ENCODE peak calls at places on chromosomes 5 and 9, in four cellular contexts. One of them, this sample, is unnamed.

GRCh38 chr9:21831841-21832509 is 29.5 kb downstream of the MTAP start:
- DNase-seq in ACHN: no peak
- DNase-seq in fibroblast of mammary gland: peak
- DNase-seq in posterior cingulate gyrus: no peak
- DNase-seq in this sample: no peak

GRCh38 chr9:114272739-114273431 is 50.0 kb upstream of the ORM1 start:
- DNase-seq in ACHN: no peak
- DNase-seq in fibroblast of mammary gland: no peak
- DNase-seq in posterior cingulate gyrus: no peak
- DNase-seq in this sample: no peak

GRCh38 chr5:153018121-153018520 is 472.3 kb upstream of the GRIA1 start:
- DNase-seq in ACHN: no peak
- DNase-seq in fibroblast of mammary gland: no peak
- DNase-seq in posterior cingulate gyrus: no peak
- DNase-seq in this sample: no peak

GRCh38 chr9:94973491-94973941 is 247.0 kb downstream of the AOPEP start:
- DNase-seq in ACHN: no peak
- DNase-seq in fibroblast of mammary gland: peak
- DNase-seq in posterior cingulate gyrus: no peak
- DNase-seq in this sample: no peak

GRCh38 chr5:116130471-116130870 is 45.6 kb downstream of the COMMD10 start:
- DNase-seq in ACHN: peak
- DNase-seq in fibroblast of mammary gland: peak
- DNase-seq in posterior cingulate gyrus: no peak
- DNase-seq in this sample: no peak

GRCh38 chr5:111735829-111736228 is 21.2 kb downstream of the NREP start:
- DNase-seq in ACHN: peak
- DNase-seq in fibroblast of mammary gland: peak
- DNase-seq in posterior cingulate gyrus: no peak
- DNase-seq in this sample: no peak

GRCh38 chr5:170597876-170598275 is 94.1 kb downstream of the KCNIP1 start:
- DNase-seq in ACHN: no peak
- DNase-seq in fibroblast of mammary gland: peak
- DNase-seq in posterior cingulate gyrus: no peak
- DNase-seq in this sample: no peak

GRCh38 chr5:135004376-135004775 is 29.7 kb downstream of the PITX1 start:
- DNase-seq in ACHN: no peak
- DNase-seq in fibroblast of mammary gland: no peak
- DNase-seq in posterior cingulate gyrus: no peak
- DNase-seq in this sample: no peak

GRCh38 chr5:29367176-29367833 is 1826.2 kb upstream of the CDH6 start:
- DNase-seq in ACHN: no peak
- DNase-seq in fibroblast of mammary gland: no peak
- DNase-seq in posterior cingulate gyrus: no peak
- DNase-seq in this sample: no peak

GRCh38 chr9:32882616-32883015 is 99.3 kb downstream of the TMEM215 start:
- DNase-seq in ACHN: no peak
- DNase-seq in fibroblast of mammary gland: no peak
- DNase-seq in posterior cingulate gyrus: no peak
- DNase-seq in this sample: no peak

GRCh38 chr5:63240063-63240755 is 661.6 kb downstream of the LRRC70 start:
- DNase-seq in ACHN: no peak
- DNase-seq in fibroblast of mammary gland: no peak
- DNase-seq in posterior cingulate gyrus: no peak
- DNase-seq in this sample: no peak

GRCh38 chr5:68458416-68458815 is 242.9 kb downstream of the PIK3R1 start:
- DNase-seq in ACHN: no peak
- DNase-seq in fibroblast of mammary gland: no peak
- DNase-seq in posterior cingulate gyrus: no peak
- DNase-seq in this sample: no peak

GRCh38 chr5:150429410-150429873 is 16.7 kb upstream of the CD74 start:
- DNase-seq in ACHN: no peak
- DNase-seq in fibroblast of mammary gland: no peak
- DNase-seq in posterior cingulate gyrus: no peak
- DNase-seq in this sample: no peak

GRCh38 chr5:54259090-54259489 is 51.3 kb downstream of the ARL15 start:
- DNase-seq in ACHN: no peak
- DNase-seq in fibroblast of mammary gland: peak
- DNase-seq in posterior cingulate gyrus: no peak
- DNase-seq in this sample: no peak

GRCh38 chr5:43066799-43067741 is 27.0 kb upstream of the ANXA2R start:
- DNase-seq in ACHN: peak
- DNase-seq in fibroblast of mammary gland: peak
- DNase-seq in posterior cingulate gyrus: peak
- DNase-seq in this sample: peak

GRCh38 chr5:71013575-71013974 is 11.6 kb downstream of the NAIP start:
- DNase-seq in ACHN: no peak
- DNase-seq in fibroblast of mammary gland: no peak
- DNase-seq in posterior cingulate gyrus: no peak
- DNase-seq in this sample: no peak

GRCh38 chr9:129400001-129400970 is 220.6 kb downstream of the C9orf50 start:
- DNase-seq in ACHN: no peak
- DNase-seq in fibroblast of mammary gland: no peak
- DNase-seq in posterior cingulate gyrus: no peak
- DNase-seq in this sample: no peak

GRCh38 chr5:180832638-180833068 is 28.4 kb downstream of the ZFP62 start:
- DNase-seq in ACHN: no peak
- DNase-seq in fibroblast of mammary gland: no peak
- DNase-seq in posterior cingulate gyrus: no peak
- DNase-seq in this sample: no peak

GRCh38 chr5:31251032-31251431 is 57.5 kb downstream of the CDH6 start:
- DNase-seq in ACHN: no peak
- DNase-seq in fibroblast of mammary gland: no peak
- DNase-seq in posterior cingulate gyrus: no peak
- DNase-seq in this sample: no peak

GRCh38 chr5:149271717-149272558 is at the start of gene AFAP1L1:
- DNase-seq in ACHN: peak
- DNase-seq in fibroblast of mammary gland: peak
- DNase-seq in posterior cingulate gyrus: peak
- DNase-seq in this sample: peak

GRCh38 chr5:83683836-83684235 is 36.8 kb downstream of the HAPLN1 start:
- DNase-seq in ACHN: no peak
- DNase-seq in fibroblast of mammary gland: no peak
- DNase-seq in posterior cingulate gyrus: no peak
- DNase-seq in this sample: no peak

GRCh38 chr9:129014124-129014523 is 14.0 kb downstream of the SH3GLB2 start:
- DNase-seq in ACHN: no peak
- DNase-seq in fibroblast of mammary gland: no peak
- DNase-seq in posterior cingulate gyrus: no peak
- DNase-seq in this sample: no peak

GRCh38 chr5:59169101-59169767 is 586.4 kb downstream of the RAB3C start:
- DNase-seq in ACHN: no peak
- DNase-seq in fibroblast of mammary gland: no peak
- DNase-seq in posterior cingulate gyrus: no peak
- DNase-seq in this sample: no peak

GRCh38 chr9:33263936-33264472 is 504 bp downstream of the BAG1 start:
- DNase-seq in ACHN: peak
- DNase-seq in fibroblast of mammary gland: peak
- DNase-seq in posterior cingulate gyrus: peak
- DNase-seq in this sample: peak

GRCh38 chr5:53884411-53884810 is 324.0 kb downstream of the NDUFS4 start:
- DNase-seq in ACHN: no peak
- DNase-seq in fibroblast of mammary gland: no peak
- DNase-seq in posterior cingulate gyrus: no peak
- DNase-seq in this sample: no peak

GRCh38 chr5:181231444-181231843 is 8.4 kb downstream of the TRIM41 start:
- DNase-seq in ACHN: no peak
- DNase-seq in fibroblast of mammary gland: no peak
- DNase-seq in posterior cingulate gyrus: no peak
- DNase-seq in this sample: no peak

GRCh38 chr9:114500583-114501292 is 4.5 kb downstream of the WHRN start:
- DNase-seq in ACHN: no peak
- DNase-seq in fibroblast of mammary gland: no peak
- DNase-seq in posterior cingulate gyrus: no peak
- DNase-seq in this sample: no peak

GRCh38 chr5:83096660-83097334 is 19.4 kb downstream of the XRCC4 start:
- DNase-seq in ACHN: no peak
- DNase-seq in fibroblast of mammary gland: peak
- DNase-seq in posterior cingulate gyrus: no peak
- DNase-seq in this sample: no peak

GRCh38 chr9:83935276-83935890 is 14.2 kb upstream of the KIF27 start:
- DNase-seq in ACHN: peak
- DNase-seq in fibroblast of mammary gland: peak
- DNase-seq in posterior cingulate gyrus: no peak
- DNase-seq in this sample: no peak

GRCh38 chr5:149355688-149356087 is 2.2 kb upstream of the PCYOX1L start:
- DNase-seq in ACHN: no peak
- DNase-seq in fibroblast of mammary gland: peak
- DNase-seq in posterior cingulate gyrus: no peak
- DNase-seq in this sample: no peak

GRCh38 chr5:179223961-179224360 is 121.3 kb downstream of the ADAMTS2 start:
- DNase-seq in ACHN: no peak
- DNase-seq in fibroblast of mammary gland: no peak
- DNase-seq in posterior cingulate gyrus: no peak
- DNase-seq in this sample: no peak

GRCh38 chr9:79116064-79116463 is 455.7 kb upstream of the TLE4 start:
- DNase-seq in ACHN: no peak
- DNase-seq in fibroblast of mammary gland: no peak
- DNase-seq in posterior cingulate gyrus: no peak
- DNase-seq in this sample: no peak

GRCh38 chr5:96093340-96093739 is 131.7 kb upstream of the ELL2 start:
- DNase-seq in ACHN: no peak
- DNase-seq in fibroblast of mammary gland: no peak
- DNase-seq in posterior cingulate gyrus: no peak
- DNase-seq in this sample: peak

GRCh38 chr9:134050726-134051125 is 17.1 kb downstream of the BRD3 start:
- DNase-seq in ACHN: no peak
- DNase-seq in fibroblast of mammary gland: no peak
- DNase-seq in posterior cingulate gyrus: no peak
- DNase-seq in this sample: no peak

GRCh38 chr5:36206913-36207312 is 34.8 kb downstream of the NADK2 start:
- DNase-seq in ACHN: no peak
- DNase-seq in fibroblast of mammary gland: peak
- DNase-seq in posterior cingulate gyrus: no peak
- DNase-seq in this sample: no peak

GRCh38 chr5:44809956-44810276 is 1.2 kb downstream of the MRPS30 start:
- DNase-seq in ACHN: no peak
- DNase-seq in fibroblast of mammary gland: no peak
- DNase-seq in posterior cingulate gyrus: no peak
- DNase-seq in this sample: no peak

GRCh38 chr5:71922584-71923106 is 184.6 kb upstream of the MAP1B start:
- DNase-seq in ACHN: peak
- DNase-seq in fibroblast of mammary gland: peak
- DNase-seq in posterior cingulate gyrus: no peak
- DNase-seq in this sample: no peak

GRCh38 chr5:126004636-126005035 is 418.6 kb upstream of the GRAMD2B start:
- DNase-seq in ACHN: no peak
- DNase-seq in fibroblast of mammary gland: peak
- DNase-seq in posterior cingulate gyrus: no peak
- DNase-seq in this sample: no peak

This sample was measured in pancreas.